ENCODE peak calls at places on chromosome 22, in seven cellular contexts. Y, O, S, T, V, F and P are unnamed samples.

GRCh38 chr22:37920131-37920530 is 14.0 kb downstream of the MICALL1 start:
- DNase-seq in Y (no peak), O (no peak), S (no peak), T (no peak), V (no peak), F (no peak), P (no peak)

GRCh38 chr22:30245181-30245984 is 1.2 kb downstream of the LIF start:
- DNase-seq in Y (peak), O (no peak), S (no peak), T (no peak), V (no peak), F (no peak), P (no peak)

GRCh38 chr22:24087071-24087795 is 76.1 kb downstream of the CABIN1 start:
- DNase-seq in Y (no peak), O (no peak), S (no peak), T (no peak), V (no peak), F (no peak), P (no peak)

GRCh38 chr22:47568700-47569099 is 806.2 kb downstream of the TBC1D22A start:
- DNase-seq in Y (no peak), O (no peak), S (no peak), T (no peak), V (no peak), F (no peak), P (no peak)

GRCh38 chr22:37896939-37897338 is 9.2 kb upstream of the MICALL1 start:
- DNase-seq in Y (no peak), O (no peak), S (no peak), T (no peak), V (no peak), F (no peak), P (no peak)

GRCh38 chr22:37544955-37545702 is 15.2 kb upstream of the CDC42EP1 start:
- DNase-seq in Y (peak), O (no peak), S (peak), T (peak), V (peak), F (no peak), P (peak)

GRCh38 chr22:17920145-17920605 is 104.2 kb downstream of the MICAL3 start:
- DNase-seq in Y (peak), O (no peak), S (peak), T (no peak), V (peak), F (no peak), P (no peak)

GRCh38 chr22:25078591-25078990 is 121.1 kb upstream of the CRYBB3 start:
- DNase-seq in Y (no peak), O (no peak), S (no peak), T (no peak), V (no peak), F (no peak), P (no peak)

GRCh38 chr22:30290318-30290678 is 993 bp upstream of the CASTOR1 start:
- DNase-seq in Y (no peak), O (no peak), S (no peak), T (no peak), V (no peak), F (no peak), P (peak)

GRCh38 chr22:38953577-38954413 is 3.6 kb upstream of the APOBEC3A start:
- DNase-seq in Y (no peak), O (no peak), S (no peak), T (no peak), V (no peak), F (peak), P (no peak)
- TF ChIP-seq JUND in Y (no peak), O (no peak), S (no peak), T (no peak), V (no peak), F (no peak), P (no peak)

GRCh38 chr22:40621309-40622151 is 15.0 kb downstream of the MRTFA start:
- DNase-seq in Y (peak), O (no peak), S (no peak), T (no peak), V (no peak), F (no peak), P (no peak)

GRCh38 chr22:40626826-40627225 is 9.7 kb downstream of the MRTFA start:
- DNase-seq in Y (no peak), O (no peak), S (no peak), T (no peak), V (no peak), F (no peak), P (no peak)

GRCh38 chr22:40627612-40628011 is 8.9 kb downstream of the MRTFA start:
- DNase-seq in Y (no peak), O (no peak), S (no peak), T (no peak), V (no peak), F (no peak), P (no peak)

GRCh38 chr22:40628354-40629042 is 8.0 kb downstream of the MRTFA start:
- DNase-seq in Y (no peak), O (no peak), S (no peak), T (no peak), V (no peak), F (peak), P (no peak)

DNA sequence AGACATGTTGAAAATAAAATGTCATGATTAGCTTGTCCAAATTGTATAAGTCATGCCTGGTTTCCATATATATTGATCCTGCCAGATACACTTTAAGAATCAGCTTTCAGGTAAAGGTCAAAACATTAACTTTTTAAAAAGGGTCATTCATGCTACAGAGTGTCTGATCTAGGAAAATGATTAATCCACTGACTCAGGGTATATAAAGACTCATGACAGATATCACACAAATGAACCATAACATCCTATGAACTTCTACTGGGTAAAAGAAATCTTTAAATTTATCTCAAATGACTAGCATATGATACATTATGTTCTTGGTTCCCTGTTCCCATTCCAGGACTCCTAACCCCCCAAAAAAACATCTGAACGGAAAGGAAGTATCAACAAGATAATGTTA is 11.7 kb downstream of the MRTFA start:
- DNase-seq in Y (no peak), O (no peak), S (no peak), T (no peak), V (no peak), F (no peak), P (no peak)
- TF ChIP-seq JUND in Y (no peak), O (no peak), S (no peak), T (no peak), V (no peak), F (no peak), P (no peak)

GRCh38 chr22:48607901-48608650 is 1219.6 kb downstream of the BRD1 start:
- DNase-seq in Y (no peak), O (no peak), S (no peak), T (no peak), V (no peak), F (no peak), P (no peak)
- TF ChIP-seq JUND in Y (no peak), O (no peak), S (no peak), T (no peak), V (no peak), F (no peak), P (no peak)

DNA sequence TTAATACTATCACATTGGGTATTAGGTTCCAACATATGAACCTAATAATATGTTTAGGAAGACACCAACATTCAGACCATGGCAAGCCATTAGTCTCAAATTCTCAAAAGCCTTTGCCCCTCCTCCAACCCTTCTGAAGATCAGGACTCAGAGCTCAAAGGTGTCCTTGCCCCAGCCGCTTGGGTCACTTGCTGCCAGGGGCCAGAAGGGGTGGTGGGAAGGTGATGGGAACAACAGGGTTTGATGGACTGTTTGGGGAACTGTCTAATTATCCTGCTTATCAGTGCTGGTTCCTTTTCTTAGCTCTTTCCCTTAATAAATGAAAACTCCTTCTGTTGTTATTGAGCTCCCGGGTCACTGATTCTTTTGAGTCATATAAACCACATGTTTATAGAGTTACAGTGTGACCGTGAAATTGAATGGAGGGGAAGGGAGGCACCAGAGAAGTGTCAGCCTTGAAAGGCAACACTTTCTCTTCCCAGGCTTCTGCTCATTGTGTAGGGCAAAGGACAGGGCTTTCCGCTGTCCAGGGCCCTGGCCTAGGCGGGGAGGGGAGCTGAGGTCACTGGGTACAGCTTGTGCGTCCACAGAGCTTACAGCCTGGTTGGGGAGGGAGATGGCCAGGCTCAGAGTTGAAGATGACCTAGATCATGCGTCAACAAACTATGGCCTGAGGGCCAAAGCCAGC is 105.1 kb downstream of the FBXO7 start:
- DNase-seq in Y (peak), O (no peak), S (no peak), T (no peak), V (no peak), F (no peak), P (peak)
- TF ChIP-seq JUND in Y (no peak), O (no peak), S (no peak), T (no peak), V (no peak), F (no peak), P (no peak)

GRCh38 chr22:44392446-44392921 is 79.7 kb upstream of the SHISAL1 start:
- DNase-seq in Y (no peak), O (no peak), S (no peak), T (peak), V (no peak), F (no peak), P (no peak)
- TF ChIP-seq JUND in Y (no peak), O (no peak), S (no peak), T (no peak), V (no peak), F (no peak), P (no peak)

DNA sequence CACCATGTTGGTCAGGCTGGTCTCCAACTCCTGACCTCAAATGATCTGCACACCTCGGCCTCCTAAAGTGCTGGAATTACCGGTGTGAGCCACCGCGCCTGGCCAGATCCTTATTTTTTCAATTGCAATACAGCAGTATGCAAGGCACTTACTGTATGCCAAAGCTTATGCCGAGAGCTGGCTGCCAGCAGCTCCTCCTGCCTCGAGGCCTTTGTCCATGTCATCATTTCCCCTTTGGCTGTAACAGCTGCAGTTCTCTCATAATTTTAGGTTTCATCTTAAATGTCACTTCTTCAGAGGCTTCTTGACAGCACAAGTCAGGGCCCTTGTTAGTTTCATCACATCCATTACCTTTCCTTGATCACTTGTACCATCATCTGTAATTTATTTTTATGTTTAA is 1.5 kb upstream of the SREBF2 start:
- DNase-seq in Y (no peak), O (no peak), S (no peak), T (no peak), V (no peak), F (no peak), P (no peak)
- TF ChIP-seq JUND in Y (no peak), O (no peak), S (no peak), T (no peak), V (no peak), F (no peak), P (no peak)

DNA sequence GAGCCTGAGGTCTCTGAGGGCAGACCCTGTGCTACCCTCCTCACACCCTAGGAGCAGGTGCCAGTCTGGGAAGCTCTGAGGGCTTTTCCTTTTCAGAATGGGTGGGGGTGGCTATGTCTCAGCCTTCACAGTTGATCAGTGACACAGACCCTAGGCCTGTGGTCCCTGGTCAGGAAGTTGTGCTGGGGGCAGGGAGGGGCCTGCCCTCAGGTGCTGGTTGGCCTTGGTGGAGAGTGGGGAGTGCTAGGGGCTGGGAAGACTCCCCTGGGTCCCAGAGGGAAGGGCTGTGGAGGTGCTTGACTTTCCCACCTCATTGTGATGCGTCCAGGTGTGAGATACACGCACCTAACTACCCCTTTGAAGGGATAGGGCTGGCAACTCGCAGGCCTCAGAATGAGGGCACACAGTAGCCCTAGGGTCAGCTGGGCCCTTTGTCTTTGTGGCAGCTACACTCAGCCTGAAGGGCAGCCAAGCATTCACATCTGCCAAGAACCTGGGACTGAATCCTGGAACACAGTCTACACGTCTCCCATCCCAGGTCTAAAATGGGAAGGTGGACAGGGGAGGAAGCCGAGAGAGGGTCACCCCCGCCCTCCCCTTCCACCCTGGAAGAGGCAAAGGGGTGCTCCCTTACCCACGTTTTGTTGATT is 31.2 kb upstream of the ATXN10 start:
- DNase-seq in Y (no peak), O (no peak), S (no peak), T (no peak), V (no peak), F (no peak), P (no peak)
- TF ChIP-seq JUND in Y (no peak), O (no peak), S (no peak), T (no peak), V (no peak), F (no peak), P (no peak)

GRCh38 chr22:44580176-44580575 is 82.1 kb upstream of the RTL6 start:
- DNase-seq in Y (no peak), O (no peak), S (no peak), T (no peak), V (no peak), F (no peak), P (no peak)

GRCh38 chr22:44576311-44577260 is 78.6 kb upstream of the RTL6 start:
- DNase-seq in Y (no peak), O (no peak), S (no peak), T (no peak), V (no peak), F (no peak), P (no peak)

GRCh38 chr22:44577391-44578114 is 79.5 kb upstream of the RTL6 start:
- DNase-seq in Y (no peak), O (no peak), S (no peak), T (no peak), V (no peak), F (no peak), P (no peak)

GRCh38 chr22:44578516-44579230 is 80.6 kb upstream of the RTL6 start:
- DNase-seq in Y (no peak), O (no peak), S (no peak), T (no peak), V (no peak), F (no peak), P (no peak)

GRCh38 chr22:44578115-44578457 is 80.1 kb upstream of the RTL6 start:
- DNase-seq in Y (no peak), O (no peak), S (no peak), T (no peak), V (no peak), F (no peak), P (no peak)
- TF ChIP-seq JUND in Y (no peak), O (no peak), S (no peak), T (no peak), V (no peak), F (no peak), P (no peak)